ENCODE peak calls at places on chromosomes 4 and X, in six cellular contexts. M is H9, S is H1, G is neuronal stem cell, C is IMR-90, X is mesenchymal stem cell. N is an unnamed sample.

GRCh38 chrX:22165732-22166457 is 106.8 kb upstream of the CBLL2 start:
- DNase-seq in M (no peak), S (no peak), G (no peak), C (peak), X (peak), N (no peak)

GRCh38 chr4:7785017-7785416 is 154.6 kb downstream of the AFAP1 start:
- DNase-seq in M (no peak), S (no peak), G (no peak), C (peak), X (no peak), N (peak)

GRCh38 chrX:17405225-17405969 is 30.4 kb downstream of the NHS start:
- DNase-seq in M (no peak), S (no peak), G (no peak), C (peak), X (no peak), N (peak)

GRCh38 chrX:13647709-13648212 is 5.2 kb upstream of the TCEANC start:
- DNase-seq in M (no peak), S (no peak), G (no peak), C (peak), X (peak), N (peak)

GRCh38 chr4:187128971-187129370 is 405.3 kb upstream of the FAT1 start:
- DNase-seq in M (no peak), S (no peak), G (no peak), C (peak), X (peak), N (peak)

GRCh38 chrX:30308263-30309138 is 689 bp downstream of the NR0B1 start:
- DNase-seq in M (peak), S (no peak), G (peak), C (no peak), X (peak), N (no peak)

GRCh38 chr4:75708218-75708691 is 16.1 kb upstream of the USO1 start:
- DNase-seq in M (no peak), S (no peak), G (no peak), C (no peak), X (no peak), N (no peak)

GRCh38 chr4:54901202-54901601 is 224.2 kb downstream of the KDR start:
- DNase-seq in M (no peak), S (no peak), G (no peak), C (no peak), X (no peak), N (no peak)

GRCh38 chr4:163758032-163758431 is 263.5 kb downstream of the TMA16 start:
- DNase-seq in M (no peak), S (no peak), G (no peak), C (no peak), X (no peak), N (no peak)

GRCh38 chr4:86556791-86557415 is 37.2 kb upstream of the PTPN13 start:
- DNase-seq in M (no peak), S (no peak), G (no peak), C (no peak), X (no peak), N (no peak)

GRCh38 chr4:112817933-112818921 is 181.3 kb downstream of the LARP7 start:
- DNase-seq in M (peak), S (peak), G (peak), C (peak), X (peak), N (peak)

GRCh38 chr4:107036602-107037151 is 564 bp upstream of the DKK2 start:
- DNase-seq in M (no peak), S (no peak), G (peak), C (no peak), X (peak), N (no peak)

GRCh38 chrX:114930227-114930626 is 87.2 kb downstream of the IL13RA2 start:
- DNase-seq in M (no peak), S (no peak), G (no peak), C (no peak), X (no peak), N (no peak)

GRCh38 chrX:119690921-119691716 is 1.8 kb downstream of the SEPTIN6 start:
- DNase-seq in M (no peak), S (no peak), G (no peak), C (peak), X (peak), N (peak)

GRCh38 chrX:18288716-18289115 is 65.8 kb downstream of the SCML2 start:
- DNase-seq in M (no peak), S (no peak), G (no peak), C (no peak), X (no peak), N (no peak)

GRCh38 chrX:129737921-129738320 is 858 bp upstream of the XPNPEP2 start:
- DNase-seq in M (no peak), S (no peak), G (no peak), C (peak), X (peak), N (no peak)

GRCh38 chr4:74667944-74668343 is 126.4 kb downstream of the BTC start:
- DNase-seq in M (no peak), S (no peak), G (no peak), C (no peak), X (no peak), N (no peak)

GRCh38 chr4:154406022-154406835 is 85.4 kb downstream of the DCHS2 start:
- DNase-seq in M (no peak), S (no peak), G (no peak), C (no peak), X (no peak), N (no peak)

GRCh38 chrX:51876441-51876840 is 17.0 kb upstream of the MAGED1 start:
- DNase-seq in M (no peak), S (no peak), G (no peak), C (peak), X (peak), N (no peak)

GRCh38 chr4:15455290-15455689 is 14.4 kb upstream of the CC2D2A start:
- DNase-seq in M (no peak), S (no peak), G (no peak), C (peak), X (peak), N (peak)

GRCh38 chr4:152021788-152022438 is 261.1 kb upstream of the GATB start:
- DNase-seq in M (no peak), S (no peak), G (no peak), C (no peak), X (no peak), N (no peak)

GRCh38 chrX:34559325-34559724 is 97.8 kb downstream of the TMEM47 start:
- DNase-seq in M (peak), S (no peak), G (no peak), C (peak), X (no peak), N (no peak)

GRCh38 chrX:13770013-13770412 is 35.5 kb downstream of the OFD1 start:
- DNase-seq in M (no peak), S (no peak), G (no peak), C (no peak), X (no peak), N (no peak)

GRCh38 chrX:134846042-134846441 is 144.7 kb upstream of the SMIM10 start:
- DNase-seq in M (no peak), S (no peak), G (no peak), C (no peak), X (no peak), N (no peak)

GRCh38 chr4:87525636-87526035 is 3.5 kb downstream of the SPARCL1 start:
- DNase-seq in M (no peak), S (no peak), G (no peak), C (peak), X (peak), N (no peak)

GRCh38 chr4:181432347-181432746 is 810.9 kb upstream of the TENM3 start:
- DNase-seq in M (peak), S (peak), G (no peak), C (no peak), X (no peak), N (no peak)

GRCh38 chrX:44234116-44234515 is 109.4 kb downstream of the EFHC2 start:
- DNase-seq in M (no peak), S (no peak), G (no peak), C (no peak), X (no peak), N (no peak)

GRCh38 chrX:154002215-154002719 is 17.4 kb downstream of the IRAK1 start:
- DNase-seq in M (no peak), S (no peak), G (no peak), C (peak), X (peak), N (no peak)

GRCh38 chr4:101972791-101973190 is 182.3 kb downstream of the BANK1 start:
- DNase-seq in M (no peak), S (no peak), G (no peak), C (no peak), X (no peak), N (no peak)

GRCh38 chr4:67555447-67555846 is 3.1 kb upstream of the STAP1 start:
- DNase-seq in M (no peak), S (no peak), G (no peak), C (no peak), X (no peak), N (no peak)

GRCh38 chr4:83548151-83548905 is 12.4 kb downstream of the GPAT3 start:
- DNase-seq in M (peak), S (peak), G (no peak), C (peak), X (peak), N (peak)

GRCh38 chr4:158722917-158723793 is at the start of gene PPID:
- DNase-seq in M (peak), S (peak), G (peak), C (peak), X (peak), N (peak)

GRCh38 chr4:40349561-40350198 is 14.5 kb downstream of the CHRNA9 start:
- DNase-seq in M (no peak), S (no peak), G (no peak), C (peak), X (no peak), N (no peak)

GRCh38 chr4:109332926-109333464 is 30.5 kb upstream of the COL25A1 start:
- DNase-seq in M (peak), S (peak), G (no peak), C (no peak), X (no peak), N (no peak)

GRCh38 chrX:130788786-130789581 is 114.0 kb downstream of the ENOX2 start:
- DNase-seq in M (no peak), S (no peak), G (no peak), C (peak), X (no peak), N (no peak)

GRCh38 chrX:13533726-13534125 is 35.7 kb upstream of the EGFL6 start:
- DNase-seq in M (no peak), S (no peak), G (no peak), C (peak), X (peak), N (peak)

GRCh38 chrX:119638725-119639471 is 32.7 kb upstream of the NKRF start:
- DNase-seq in M (no peak), S (no peak), G (no peak), C (peak), X (no peak), N (peak)

GRCh38 chr4:78602334-78602733 is 50.8 kb downstream of the ANXA3 start:
- DNase-seq in M (no peak), S (no peak), G (no peak), C (no peak), X (no peak), N (no peak)

DNA sequence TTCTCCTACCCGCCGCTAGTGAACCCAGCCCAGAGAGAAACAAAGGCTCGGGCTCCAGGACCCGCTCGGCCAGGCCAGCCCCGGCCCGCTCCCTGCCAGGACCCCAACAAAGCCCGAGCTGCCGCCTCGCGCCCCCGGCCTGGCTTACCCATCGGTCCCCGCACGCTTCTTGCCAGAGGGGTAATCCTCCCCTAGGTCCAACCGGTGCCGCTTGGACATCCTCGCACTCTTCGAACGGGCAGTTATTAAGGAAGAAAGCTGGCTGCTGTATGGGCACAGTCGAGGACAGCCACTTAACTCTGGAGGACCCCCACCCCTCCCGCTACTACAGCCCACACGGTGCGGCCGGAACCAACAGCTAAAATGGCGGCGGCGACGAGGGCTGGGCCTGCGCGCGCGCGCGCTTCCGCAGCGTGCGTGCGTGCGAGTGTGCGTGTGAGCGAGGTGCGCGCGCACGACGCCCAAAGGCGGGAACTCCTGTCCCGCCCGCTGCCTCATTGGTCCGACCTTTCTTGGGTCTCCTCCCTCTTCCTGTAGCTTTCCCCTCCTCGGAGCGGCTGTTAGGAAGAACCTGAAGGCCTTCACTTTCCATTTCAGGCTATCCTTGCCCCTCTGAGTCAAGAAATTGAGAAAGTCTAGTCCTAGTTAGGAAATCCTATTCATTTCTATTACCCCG is at the start of gene DHX15:
- DNase-seq in M (peak), S (peak), G (peak), C (peak), X (peak), N (peak)
- H2BK5ac ChIP-seq in M (peak), S (peak), G (peak), C (peak), X (peak), N (peak)

GRCh38 chrX:133681416-133681815 is 266.1 kb upstream of the GPC4 start:
- DNase-seq in M (no peak), S (no peak), G (no peak), C (no peak), X (no peak), N (no peak)
- H2AFZ ChIP-seq in M (no peak), S (no peak), G (no peak), C (no peak), X (no peak), N (no peak)

GRCh38 chr4:31053451-31053850 is 333.3 kb downstream of the PCDH7 start:
- DNase-seq in M (no peak), S (no peak), G (no peak), C (no peak), X (no peak), N (no peak)
- H3K4me2 ChIP-seq in M (no peak), S (no peak), G (no peak), C (no peak), X (no peak), N (no peak)

GRCh38 chr4:85409251-85409650 is 65.7 kb upstream of the ARHGAP24 start:
- DNase-seq in M (no peak), S (no peak), G (no peak), C (no peak), X (peak), N (peak)
- H2BK5ac ChIP-seq in M (no peak), S (no peak), G (no peak), C (no peak), X (no peak), N (no peak)

DNA sequence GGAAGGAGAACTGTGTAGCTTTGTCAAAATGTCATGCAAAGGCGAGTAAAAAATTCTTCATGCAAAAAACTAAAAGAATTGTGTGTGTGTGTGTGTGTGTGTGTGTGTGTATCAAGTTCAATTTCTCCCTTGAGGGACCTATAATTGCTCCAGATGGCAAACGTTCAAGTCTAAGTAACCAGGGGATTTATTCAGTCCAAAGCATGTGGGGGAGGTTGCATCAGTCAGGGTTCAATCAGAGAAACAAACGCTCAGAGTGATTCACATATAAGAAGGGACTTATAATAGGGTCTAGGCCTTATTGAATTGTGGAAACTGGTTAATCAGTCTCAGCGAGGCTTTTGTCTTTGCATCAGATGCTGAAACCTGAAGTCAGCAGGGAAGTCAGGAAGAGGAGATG is 5.0 kb downstream of the DCAF8L1 start:
- DNase-seq in M (no peak), S (no peak), G (no peak), C (no peak), X (no peak), N (no peak)
- H2AFZ ChIP-seq in M (no peak), S (no peak), G (no peak), C (no peak), X (no peak), N (no peak)

GRCh38 chr4:20318899-20319291 is 67.2 kb downstream of the SLIT2 start:
- DNase-seq in M (no peak), S (no peak), G (no peak), C (peak), X (no peak), N (no peak)
- H3K4me2 ChIP-seq in M (no peak), S (no peak), G (no peak), C (no peak), X (no peak), N (no peak)

GRCh38 chr4:139555073-139555704 is 830 bp downstream of the SETD7 start:
- DNase-seq in M (peak), S (no peak), G (peak), C (peak), X (peak), N (peak)
- H2BK5ac ChIP-seq in M (no peak), S (no peak), G (peak), C (peak), X (peak), N (peak)

GRCh38 chr4:77493120-77493767 is 112.4 kb upstream of the CXCL13 start:
- DNase-seq in M (no peak), S (no peak), G (no peak), C (no peak), X (no peak), N (peak)
- H2AFZ ChIP-seq in M (no peak), S (no peak), G (no peak), C (no peak), X (no peak), N (no peak)

DNA sequence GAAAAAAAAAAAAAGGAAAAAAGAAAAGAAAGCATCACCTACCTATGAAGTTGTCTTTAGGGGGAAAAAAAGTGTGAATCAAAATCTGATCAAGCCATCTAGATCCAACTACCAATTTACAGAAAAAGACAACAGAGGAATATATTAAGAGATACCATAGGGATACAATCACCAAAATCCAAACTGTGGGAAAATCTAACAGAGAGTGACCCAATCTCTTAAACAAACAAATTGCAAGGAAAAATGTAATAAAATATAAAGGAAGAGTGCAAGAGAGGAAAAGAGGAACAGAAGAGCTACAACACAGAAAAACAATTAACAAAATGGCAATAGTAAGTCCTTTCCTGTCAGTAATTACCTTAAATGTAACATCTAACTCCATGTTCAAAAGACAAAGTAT is 19.0 kb downstream of the THOC2 start:
- DNase-seq in M (no peak), S (no peak), G (no peak), C (peak), X (no peak), N (no peak)
- H3K4me2 ChIP-seq in M (no peak), S (no peak), G (no peak), C (no peak), X (no peak), N (no peak)

N was measured in trophoblast cell.